ENCODE peak calls at places on chromosome 1, in seven cellular contexts. P is osteoblast, T is H9, S is SK-N-SH, U is GM12878, N is mammary epithelial cell, G is DND-41. F is an unnamed sample. For H4K20me1, the result is how much of the 10 kb centered on the place peaks cover.

GRCh38 chr1:1274931-1275431 is 1.3 kb upstream of the UBE2J2 start:
- DNase-seq in P (no peak), T (no peak), S (no peak), U (no peak), N (no peak), G (no peak), F (no peak)

GRCh38 chr1:203187306-203188264 is 1.1 kb upstream of the CHI3L1 start:
- DNase-seq in P (peak), T (no peak), S (no peak), U (no peak), N (no peak), G (no peak), F (no peak)

GRCh38 chr1:187338762-187339412 is 510.1 kb downstream of the PLA2G4A start:
- DNase-seq in P (no peak), T (no peak), S (no peak), U (no peak), N (no peak), G (no peak), F (no peak)

GRCh38 chr1:178864326-178864725 is 6.6 kb downstream of the ANGPTL1 start:
- DNase-seq in P (no peak), T (no peak), S (no peak), U (no peak), N (no peak), G (no peak), F (no peak)

GRCh38 chr1:68049941-68050878 is at the start of gene DIRAS3:
- DNase-seq in P (peak), T (no peak), S (peak), U (no peak), N (peak), G (no peak), F (no peak)

GRCh38 chr1:46193984-46194570 is 4.2 kb downstream of the POMGNT1 start:
- DNase-seq in P (no peak), T (no peak), S (no peak), U (no peak), N (no peak), G (no peak), F (no peak)

GRCh38 chr1:27342778-27343638 is 1.2 kb downstream of the SYTL1 start:
- DNase-seq in P (peak), T (peak), S (no peak), U (no peak), N (peak), G (peak), F (peak)

GRCh38 chr1:63789856-63790605 is 16.2 kb downstream of the ROR1 start:
- DNase-seq in P (no peak), T (no peak), S (no peak), U (no peak), N (no peak), G (no peak), F (no peak)

GRCh38 chr1:72006092-72006491 is 276.2 kb downstream of the NEGR1 start:
- DNase-seq in P (no peak), T (no peak), S (no peak), U (no peak), N (no peak), G (no peak), F (no peak)

GRCh38 chr1:12477936-12478611 is 139.9 kb downstream of the DHRS3 start:
- DNase-seq in P (peak), T (no peak), S (peak), U (no peak), N (peak), G (no peak), F (no peak)

GRCh38 chr1:66288048-66288447 is 245.9 kb upstream of the SGIP1 start:
- DNase-seq in P (no peak), T (no peak), S (no peak), U (no peak), N (no peak), G (no peak), F (no peak)

GRCh38 chr1:93841771-93842170 is 37.2 kb downstream of the DNTTIP2 start:
- DNase-seq in P (no peak), T (no peak), S (no peak), U (no peak), N (no peak), G (no peak), F (no peak)

GRCh38 chr1:99662581-99663208 is 16.8 kb downstream of the PALMD start:
- DNase-seq in P (no peak), T (no peak), S (no peak), U (no peak), N (peak), G (no peak), F (no peak)

GRCh38 chr1:223819730-223820514 is 25.8 kb downstream of the TP53BP2 start:
- DNase-seq in P (peak), T (no peak), S (no peak), U (no peak), N (no peak), G (no peak), F (no peak)

GRCh38 chr1:110339427-110340206 is 440 bp downstream of the RBM15 start:
- DNase-seq in P (peak), T (no peak), S (peak), U (no peak), N (no peak), G (peak), F (peak)

GRCh38 chr1:203906932-203907331 is 45.5 kb downstream of the SNRPE start:
- DNase-seq in P (peak), T (no peak), S (no peak), U (no peak), N (peak), G (no peak), F (no peak)

GRCh38 chr1:164579346-164579745 is 20.4 kb downstream of the PBX1 start:
- DNase-seq in P (no peak), T (no peak), S (no peak), U (no peak), N (peak), G (no peak), F (no peak)

GRCh38 chr1:22778842-22779520 is 68.3 kb downstream of the EPHB2 start:
- DNase-seq in P (no peak), T (no peak), S (no peak), U (no peak), N (no peak), G (no peak), F (no peak)

GRCh38 chr1:8394456-8395321 is 76.8 kb downstream of the SLC45A1 start:
- DNase-seq in P (peak), T (no peak), S (no peak), U (no peak), N (peak), G (no peak), F (no peak)

GRCh38 chr1:229130028-229130668 is 140.8 kb upstream of the RAB4A start:
- DNase-seq in P (no peak), T (no peak), S (no peak), U (no peak), N (no peak), G (peak), F (peak)

GRCh38 chr1:20115479-20115878 is 3.9 kb downstream of the PLA2G2D start:
- DNase-seq in P (no peak), T (no peak), S (no peak), U (no peak), N (no peak), G (no peak), F (no peak)

GRCh38 chr1:28056129-28056925 is 32.1 kb downstream of the EYA3 start:
- DNase-seq in P (no peak), T (no peak), S (no peak), U (peak), N (peak), G (no peak), F (no peak)

GRCh38 chr1:157490337-157491165 is 61.8 kb downstream of the FCRL5 start:
- DNase-seq in P (no peak), T (peak), S (peak), U (no peak), N (peak), G (peak), F (peak)

GRCh38 chr1:183375381-183375780 is 42.8 kb downstream of the NMNAT2 start:
- DNase-seq in P (no peak), T (no peak), S (no peak), U (no peak), N (no peak), G (no peak), F (no peak)

GRCh38 chr1:109307363-109308021 is 681 bp upstream of the MYBPHL start:
- DNase-seq in P (no peak), T (no peak), S (no peak), U (no peak), N (no peak), G (no peak), F (peak)

GRCh38 chr1:170664283-170664827 is 424 bp downstream of the PRRX1 start:
- DNase-seq in P (peak), T (peak), S (peak), U (no peak), N (peak), G (no peak), F (no peak)

GRCh38 chr1:240474133-240474614 is 137.8 kb downstream of the GREM2 start:
- DNase-seq in P (peak), T (no peak), S (no peak), U (no peak), N (no peak), G (no peak), F (no peak)

GRCh38 chr1:21337931-21338567 is 47.8 kb upstream of the ECE1 start:
- DNase-seq in P (no peak), T (no peak), S (no peak), U (no peak), N (no peak), G (no peak), F (no peak)

GRCh38 chr1:212566522-212567479 is 41.8 kb upstream of the ATF3 start:
- DNase-seq in P (no peak), T (no peak), S (peak), U (peak), N (peak), G (peak), F (peak)

GRCh38 chr1:171280596-171280995 is 32.3 kb downstream of the FMO1 start:
- DNase-seq in P (no peak), T (no peak), S (no peak), U (no peak), N (no peak), G (no peak), F (peak)

GRCh38 chr1:23422313-23422877 is 2.2 kb downstream of the TCEA3 start:
- DNase-seq in P (peak), T (no peak), S (peak), U (no peak), N (peak), G (peak), F (no peak)

GRCh38 chr1:109980324-109981127 is 4.0 kb upstream of the AHCYL1 start:
- DNase-seq in P (no peak), T (peak), S (peak), U (no peak), N (peak), G (no peak), F (no peak)

GRCh38 chr1:81936838-81937237 is 136.1 kb downstream of the ADGRL2 start:
- DNase-seq in P (no peak), T (no peak), S (no peak), U (no peak), N (no peak), G (no peak), F (no peak)
- H4K20me1 ChIP-seq in P (under half), T (under half), S (under half), U (under half), N (under half), G (under half), F (under half)

GRCh38 chr1:107939256-107939655 is 25.7 kb downstream of the VAV3 start:
- DNase-seq in P (no peak), T (no peak), S (no peak), U (no peak), N (no peak), G (no peak), F (no peak)
- H4K20me1 ChIP-seq in P (under half), T (under half), S (under half), U (under half), N (under half), G (under half), F (under half)

DNA sequence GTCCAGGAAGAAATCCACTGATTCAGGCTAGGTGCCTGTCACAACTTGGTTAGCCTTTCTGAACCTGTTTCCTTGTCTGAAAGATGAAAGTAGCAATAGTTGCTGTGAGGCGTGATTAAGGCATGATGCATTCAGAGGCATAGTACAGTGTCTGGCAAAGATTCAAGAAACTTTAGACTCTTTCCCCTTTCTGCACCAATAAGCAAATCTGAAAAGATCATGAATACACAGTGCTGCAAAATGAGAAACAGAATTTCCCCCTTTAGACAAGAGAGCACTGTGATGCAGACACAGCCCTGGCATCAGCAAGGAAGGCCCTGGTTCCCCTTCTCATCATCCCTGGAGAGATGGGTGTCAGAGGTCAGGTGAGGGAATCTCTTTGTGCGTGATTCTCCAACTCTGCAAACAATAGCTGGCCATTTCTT is 41.9 kb downstream of the ITPKB start:
- DNase-seq in P (peak), T (no peak), S (no peak), U (peak), N (peak), G (no peak), F (no peak)
- H4K20me1 ChIP-seq in P (under half), T (under half), S (under half), U (under half), N (under half), G (under half), F (under half)

DNA sequence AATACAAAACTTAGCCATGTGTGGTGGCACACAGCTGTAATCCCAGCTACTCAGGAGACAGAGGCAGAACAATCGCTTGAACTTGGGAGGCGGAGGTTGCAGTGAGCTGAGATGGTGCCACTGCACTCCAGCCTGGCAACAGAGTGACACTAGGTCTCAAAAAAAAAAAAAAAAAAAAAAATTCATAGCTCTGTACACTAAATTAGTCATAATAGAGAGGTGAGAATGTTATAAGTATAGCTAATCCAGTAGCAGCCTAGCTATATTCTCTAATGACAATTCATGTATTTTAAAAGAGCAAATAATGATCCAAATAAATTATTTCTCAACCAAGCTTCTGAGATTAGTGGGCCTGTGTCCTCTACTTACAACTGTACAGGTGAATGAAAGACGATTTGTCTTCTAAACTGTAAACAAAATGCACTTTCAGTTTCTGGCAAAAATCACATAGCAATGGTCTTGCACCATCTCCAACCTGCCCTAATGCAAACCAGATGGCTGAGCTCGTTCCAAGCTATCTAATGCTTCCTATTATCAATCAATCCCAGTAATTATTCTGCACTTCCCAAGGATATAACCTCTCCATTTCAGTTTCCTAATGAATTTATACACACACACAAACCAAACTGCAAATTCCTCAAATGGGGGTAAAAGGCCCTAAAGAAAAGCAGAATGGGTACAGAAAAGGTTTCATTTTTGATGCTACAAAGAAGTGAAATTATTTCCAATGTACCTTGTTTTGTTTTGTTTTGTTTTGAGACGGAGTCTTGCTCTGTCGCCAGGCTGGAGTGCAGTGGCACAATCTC is 56.5 kb downstream of the GATAD2B start:
- DNase-seq in P (no peak), T (no peak), S (peak), U (no peak), N (no peak), G (no peak), F (no peak)
- H4K20me1 ChIP-seq in P (under half), T (under half), S (under half), U (under half), N (under half), G (under half), F (under half)

DNA sequence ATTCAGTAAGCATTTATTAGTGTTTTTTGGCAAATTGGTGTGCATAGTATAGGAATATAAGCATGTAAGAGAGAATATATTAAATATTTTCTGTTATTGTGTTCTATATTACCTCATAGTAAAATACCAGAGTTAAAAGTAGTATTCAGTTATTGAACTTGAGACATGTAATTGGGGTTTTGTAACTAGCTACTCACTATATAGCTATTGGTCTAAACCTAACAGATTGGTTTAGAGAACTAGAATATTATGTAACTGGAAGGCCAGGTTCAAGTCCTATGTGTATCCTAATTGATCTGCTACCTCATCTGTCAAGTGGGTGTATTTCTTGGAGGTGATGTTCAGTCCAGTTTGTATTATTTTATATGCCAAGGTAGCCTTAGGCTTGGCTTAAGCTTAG is 26.3 kb downstream of the CLIC4 start:
- DNase-seq in P (no peak), T (no peak), S (no peak), U (no peak), N (no peak), G (no peak), F (no peak)
- H4K20me1 ChIP-seq in P (under half), T (under half), S (under half), U (under half), N (under half), G (under half), F (under half)

GRCh38 chr1:9672444-9672843 is 20.9 kb downstream of the PIK3CD start:
- DNase-seq in P (no peak), T (no peak), S (no peak), U (no peak), N (no peak), G (no peak), F (no peak)
- H4K20me1 ChIP-seq in P (under half), T (under half), S (under half), U (under half), N (under half), G (half or more), F (under half)

GRCh38 chr1:38273405-38273804 is 226.8 kb upstream of the POU3F1 start:
- DNase-seq in P (no peak), T (no peak), S (no peak), U (no peak), N (no peak), G (no peak), F (no peak)

GRCh38 chr1:38279148-38279547 is 232.6 kb upstream of the POU3F1 start:
- DNase-seq in P (no peak), T (no peak), S (no peak), U (no peak), N (no peak), G (no peak), F (no peak)

GRCh38 chr1:38275960-38276359 is 229.4 kb upstream of the POU3F1 start:
- DNase-seq in P (no peak), T (no peak), S (no peak), U (no peak), N (no peak), G (no peak), F (no peak)

GRCh38 chr1:38274974-38275373 is 228.4 kb upstream of the POU3F1 start:
- DNase-seq in P (peak), T (no peak), S (no peak), U (no peak), N (no peak), G (no peak), F (no peak)

DNA sequence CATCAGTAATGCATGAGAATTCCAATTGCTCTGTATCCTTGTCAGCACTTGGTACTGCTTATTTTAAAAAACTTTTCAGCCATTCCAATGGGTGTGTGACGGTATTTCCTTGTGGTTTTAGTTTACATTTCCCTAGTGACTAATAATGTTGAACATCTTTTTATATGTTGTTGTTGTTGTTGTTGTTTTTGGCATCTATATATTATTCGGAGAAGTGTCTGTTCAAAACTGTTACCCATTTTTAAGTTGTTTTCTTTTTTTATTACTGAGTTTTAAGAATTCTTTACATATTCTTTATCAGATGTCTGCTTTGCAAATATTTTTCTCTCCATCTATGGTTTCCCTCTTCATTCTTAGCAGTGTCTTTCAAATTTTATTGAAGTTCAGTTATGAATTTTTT is 231.1 kb upstream of the POU3F1 start:
- DNase-seq in P (no peak), T (no peak), S (no peak), U (no peak), N (no peak), G (no peak), F (no peak)
- H4K20me1 ChIP-seq in P (under half), T (under half), S (under half), U (under half), N (under half), G (under half), F (under half)

DNA sequence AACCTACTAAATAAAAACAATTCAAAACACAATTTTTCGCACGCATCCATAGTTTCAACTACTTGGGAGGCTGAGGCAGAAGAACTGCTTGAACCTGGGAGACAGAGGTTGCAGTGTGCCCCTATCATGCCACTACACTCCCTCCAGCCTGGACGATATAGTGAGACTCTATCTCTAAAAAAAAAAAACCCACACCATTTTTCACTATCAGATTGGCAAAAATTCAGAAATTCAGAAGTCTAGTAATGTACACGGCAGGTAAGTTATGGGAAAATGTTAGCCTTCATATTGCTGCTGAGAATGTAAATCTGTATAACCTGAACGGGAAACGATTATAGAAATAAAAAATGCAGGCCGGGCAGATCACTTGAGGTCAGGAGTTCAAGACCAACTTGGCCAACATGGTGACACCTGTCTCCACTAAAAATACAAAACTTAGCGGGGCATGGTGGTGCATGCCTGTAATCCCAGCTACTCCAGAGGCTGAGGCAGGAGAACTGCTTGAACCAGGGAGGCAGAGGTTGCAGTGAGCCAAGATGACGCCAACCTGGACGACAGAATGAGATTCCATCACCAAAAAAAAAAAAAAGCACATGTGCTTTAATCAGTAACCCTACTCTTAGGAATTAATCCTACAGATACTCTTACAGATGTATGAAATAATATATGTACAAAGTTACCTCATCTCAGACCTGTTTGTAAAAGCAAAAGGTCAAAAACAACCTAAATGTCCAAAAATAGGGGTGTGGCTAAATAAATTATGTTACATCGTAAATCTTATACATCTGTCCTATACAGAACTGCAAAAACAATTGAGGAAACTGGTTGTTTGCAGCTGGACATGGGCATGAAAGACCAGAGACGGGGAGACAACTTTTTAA is 37.9 kb downstream of the ARID4B start:
- DNase-seq in P (no peak), T (no peak), S (no peak), U (no peak), N (no peak), G (no peak), F (no peak)
- H4K20me1 ChIP-seq in P (half or more), T (under half), S (half or more), U (under half), N (under half), G (under half), F (under half)